ENCODE peak calls at places on chromosomes 16 and 17, in four cellular contexts. V is HepG2, O is K562, M is GM12878. A is an unnamed sample.

GRCh38 chr16:66070140-66070887 is 296.2 kb upstream of the CDH5 start:
- DNase-seq in O (no peak), V (no peak), M (no peak), A (no peak)

GRCh38 chr17:4365628-4366311 is 705 bp downstream of the UBE2G1 start:
- DNase-seq in M (no peak), V (no peak), O (peak), A (peak)

GRCh38 chr17:72305964-72306551 is 185.2 kb downstream of the SOX9 start:
- DNase-seq in O (no peak), M (no peak), V (no peak), A (no peak)

GRCh38 chr17:75876190-75876937 is 2.0 kb downstream of the TRIM47 start:
- DNase-seq in O (no peak), M (no peak), V (peak), A (no peak)

GRCh38 chr17:65530985-65531507 is 30.4 kb downstream of the AXIN2 start:
- DNase-seq in O (no peak), V (no peak), M (no peak), A (no peak)

GRCh38 chr17:64662774-64663367 is 764 bp upstream of the SMURF2 start:
- DNase-seq in O (no peak), V (no peak), M (no peak), A (no peak)

GRCh38 chr17:65463242-65463641 is 98.2 kb downstream of the AXIN2 start:
- DNase-seq in O (no peak), M (no peak), V (no peak), A (no peak)

GRCh38 chr16:52293209-52293608 is 253.7 kb downstream of the TOX3 start:
- DNase-seq in V (no peak), M (no peak), O (no peak), A (no peak)

GRCh38 chr17:49963277-49963625 is 5.7 kb upstream of the DLX4 start:
- DNase-seq in M (no peak), V (no peak), O (no peak), A (no peak)

GRCh38 chr17:82808921-82809905 is 30.6 kb downstream of the ZNF750 start:
- DNase-seq in M (no peak), O (no peak), V (no peak), A (no peak)

DNA sequence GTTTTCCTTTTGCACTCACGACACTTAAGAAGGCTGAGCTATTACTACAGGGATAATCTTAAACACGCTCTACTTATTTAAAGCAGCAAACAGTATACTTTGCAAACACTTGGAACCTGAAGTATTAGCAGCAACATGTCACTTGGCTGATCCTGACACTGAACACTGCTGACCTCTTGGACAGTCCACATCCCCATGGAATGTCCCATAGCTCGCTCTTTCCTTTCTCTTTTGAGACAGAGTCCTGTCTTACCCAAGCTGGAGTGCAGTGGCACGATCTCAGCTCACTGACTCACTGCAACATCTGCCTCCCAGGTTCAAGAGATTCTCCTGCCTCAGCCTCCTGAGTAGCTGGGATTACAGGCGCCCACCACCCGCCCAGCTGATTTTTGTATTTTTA is 26.4 kb downstream of the SMYD4 start:
- DNase-seq in V (no peak), M (no peak), O (no peak), A (no peak)
- TF ChIP-seq FOXM1 in V (no peak), M (no peak), O (no peak), A (no peak)

DNA sequence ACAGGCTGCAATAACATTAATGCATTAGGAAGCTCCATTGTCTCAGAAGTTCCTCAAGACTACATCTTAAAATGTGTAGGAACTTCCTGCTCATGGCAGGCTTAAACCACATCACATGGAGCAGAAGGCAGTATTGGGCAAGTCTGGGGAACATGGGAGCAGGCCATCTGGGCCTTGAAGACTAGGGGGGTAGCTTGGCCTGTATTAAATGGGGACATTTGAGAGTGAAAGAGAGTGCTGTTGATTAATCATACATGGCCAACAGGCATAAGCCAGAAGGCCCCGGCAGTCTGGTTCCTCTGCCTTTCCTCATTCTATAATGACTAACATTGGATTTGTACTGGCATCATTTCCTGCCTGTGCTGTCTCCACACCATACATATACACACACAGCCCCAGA is 25.2 kb upstream of the SLC5A11 start:
- DNase-seq in V (no peak), M (no peak), O (no peak), A (no peak)
- TF ChIP-seq FOXK2 in V (no peak), M (no peak), O (no peak), A (no peak)

GRCh38 chr16:15435216-15435864 is 952 bp downstream of the BMERB1 start:
- DNase-seq in V (no peak), O (no peak), M (no peak), A (no peak)
- TF ChIP-seq FOXM1 in V (no peak), O (no peak), M (no peak), A (no peak)

GRCh38 chr16:69494993-69495392 is 70.6 kb downstream of the CYB5B start:
- DNase-seq in M (no peak), O (peak), V (peak), A (peak)
- TF ChIP-seq FOXK2 in M (no peak), O (no peak), V (no peak), A (no peak)

GRCh38 chr16:15899538-15900100 is 11.2 kb upstream of the CEP20 start:
- DNase-seq in O (peak), M (peak), V (peak), A (no peak)
- TF ChIP-seq FOXM1 in O (no peak), M (peak), V (no peak), A (no peak)

DNA sequence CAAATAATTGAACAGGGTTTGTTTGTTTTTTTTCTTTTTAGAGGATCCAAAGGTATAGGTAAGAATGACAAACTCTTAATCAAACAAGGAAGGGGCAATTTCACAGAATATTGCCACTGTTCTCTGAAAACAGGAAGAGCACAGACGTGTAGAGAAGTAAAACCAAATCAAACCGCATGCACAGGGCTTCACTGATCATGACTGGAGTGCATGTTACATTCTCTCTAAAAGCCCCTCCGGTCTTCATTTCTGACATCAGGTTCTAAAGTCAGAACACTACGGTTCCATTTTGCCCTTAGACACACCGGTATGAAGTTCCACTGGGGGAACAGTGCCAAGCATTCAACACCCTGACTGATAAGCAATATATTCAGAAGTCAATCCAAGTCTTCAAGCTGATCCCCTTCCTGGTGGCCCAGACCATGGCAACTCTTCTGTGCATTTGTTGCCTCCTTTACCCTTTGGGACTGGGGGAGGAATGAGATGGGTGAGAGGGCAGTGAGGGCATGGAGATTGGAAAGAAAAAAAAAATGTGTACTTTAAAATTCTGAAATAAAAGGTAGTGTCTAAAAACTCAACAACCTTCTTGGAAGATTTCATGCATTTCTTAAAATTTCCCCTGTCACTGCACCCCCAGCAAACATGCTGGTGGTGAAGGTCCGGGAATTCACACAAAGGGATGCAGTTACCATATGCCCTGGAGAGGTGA is 1.4 kb downstream of the MMD start:
- DNase-seq in V (no peak), M (no peak), O (no peak), A (no peak)
- TF ChIP-seq FOXK2 in V (no peak), M (no peak), O (no peak), A (no peak)

GRCh38 chr17:12983986-12984932 is 33.6 kb downstream of the ELAC2 start:
- DNase-seq in V (no peak), M (no peak), O (no peak), A (no peak)
- TF ChIP-seq FOXM1 in V (no peak), M (no peak), O (no peak), A (no peak)

A was measured in HEK293T.